ENCODE peak calls at places on chromosomes 13 and 19, in four cellular contexts. P is endothelial cell of umbilical vein, Z is IMR-90, X is K562. O is an unnamed sample.

GRCh38 chr19:18194554-18195238 is 1.7 kb downstream of the MPV17L2 start:
- DNase-seq in Z (peak; percentile 34), X (peak; percentile 86), P (peak; percentile 11), O (no peak)

GRCh38 chr13:52428295-52428694 is 22.1 kb downstream of the VPS36 start:
- DNase-seq in P (peak; percentile 97), Z (peak; percentile 70), X (peak; percentile 9), O (no peak)

GRCh38 chr13:76216729-76217128 is 580.6 kb downstream of the LMO7 start:
- DNase-seq in Z (no peak), P (no peak), X (no peak), O (no peak)

GRCh38 chr19:1945899-1946298 is 4.9 kb downstream of the CSNK1G2 start:
- DNase-seq in Z (no peak), X (peak; percentile 58), P (peak; percentile 16), O (no peak)

GRCh38 chr19:53927745-53928144 is 18.7 kb downstream of the CACNG7 start:
- DNase-seq in Z (peak; percentile 64), P (peak; percentile 51), X (peak; percentile 52), O (no peak)

GRCh38 chr19:47023448-47023794 is 3.8 kb downstream of the NPAS1 start:
- DNase-seq in Z (no peak), P (no peak), X (no peak), O (no peak)

GRCh38 chr19:56110515-56111448 is 10.3 kb downstream of the ZNF787 start:
- DNase-seq in Z (peak; percentile 39), X (no peak), P (peak; percentile 61), O (no peak)

GRCh38 chr19:1400281-1401137 is 833 bp downstream of the GAMT start:
- DNase-seq in Z (no peak), P (no peak), X (peak; percentile 46), O (no peak)

GRCh38 chr13:78317030-78317429 is 286.3 kb downstream of the POU4F1 start:
- DNase-seq in X (no peak), P (no peak), Z (no peak), O (no peak)

GRCh38 chr13:76822691-76823267 is 63.4 kb downstream of the KCTD12 start:
- DNase-seq in P (peak; percentile 71), Z (peak; percentile 34), X (no peak), O (no peak)

DNA sequence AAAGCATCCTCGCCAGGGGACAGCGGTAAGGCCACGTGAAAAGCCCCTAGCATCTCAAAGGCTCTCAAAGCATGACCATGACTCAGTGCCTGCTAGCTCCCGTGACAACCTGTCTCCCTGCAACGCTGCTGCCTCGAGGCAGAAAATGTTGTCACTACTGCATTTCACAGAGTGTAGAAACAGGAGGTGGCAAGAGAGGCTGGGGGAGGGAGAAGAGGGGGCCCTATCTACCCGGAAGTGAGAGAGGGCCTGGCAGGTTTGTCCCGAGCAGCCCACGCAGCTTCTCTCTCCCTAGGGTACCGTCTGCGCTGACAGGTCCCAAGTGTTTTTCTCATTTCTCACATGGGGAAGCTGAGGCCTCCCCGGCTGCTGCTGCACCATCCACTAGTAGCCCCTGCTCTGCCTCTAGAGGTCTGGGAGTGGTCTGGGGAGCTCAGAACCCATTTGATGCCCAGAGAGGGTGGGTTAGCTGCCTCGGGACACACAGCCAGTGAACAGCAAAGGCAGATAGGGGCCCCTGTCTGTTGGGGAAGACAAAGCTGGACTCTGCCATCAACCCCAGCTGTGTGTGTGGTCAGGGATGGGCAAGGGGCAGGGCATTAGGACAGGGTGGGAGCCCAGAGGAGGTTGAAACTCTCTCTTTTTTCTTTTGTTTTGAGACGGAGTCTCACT is 3.7 kb downstream of the TINCR start:
- DNase-seq in X (no peak), Z (peak; percentile 37), P (no peak), O (no peak)
- TF ChIP-seq FOS in X (no peak), Z (no peak), P (no peak), O (no peak)

GRCh38 chr19:49427339-49427738 is 2.2 kb downstream of the GFY start:
- DNase-seq in Z (no peak), P (no peak), X (no peak), O (no peak)

GRCh38 chr19:49427855-49428546 is 2.8 kb downstream of the GFY start:
- DNase-seq in X (peak; percentile 70), Z (no peak), P (no peak), O (no peak)

GRCh38 chr19:49425178-49425577 is at the start of gene GFY:
- DNase-seq in Z (no peak), X (no peak), P (no peak), O (no peak)

GRCh38 chr19:49423985-49424303 is 703 bp upstream of the PTH2 start:
- DNase-seq in P (no peak), X (no peak), Z (no peak), O (no peak)

GRCh38 chr19:49425922-49426592 is 869 bp downstream of the GFY start:
- DNase-seq in X (peak; percentile 80), P (no peak), Z (no peak), O (no peak)
- TF ChIP-seq FOS in X (no peak), P (no peak), Z (no peak), O (no peak)

GRCh38 chr19:43997631-43998290 is 5.0 kb upstream of the ZNF230 start:
- DNase-seq in Z (peak; percentile 24), P (no peak), X (no peak), O (no peak)
- TF ChIP-seq FOS in Z (no peak), P (no peak), X (no peak), O (no peak)

GRCh38 chr19:10292789-10293636 is 3.3 kb downstream of the ICAM5 start:
- DNase-seq in P (no peak), Z (no peak), X (peak; percentile 40), O (no peak)

GRCh38 chr19:10294368-10294697 is 4.6 kb downstream of the ICAM5 start:
- DNase-seq in X (no peak), Z (no peak), P (no peak), O (no peak)

GRCh38 chr19:10295305-10295846 is 5.6 kb downstream of the ICAM5 start:
- DNase-seq in P (peak; percentile 35), Z (no peak), X (peak; percentile 42), O (no peak)

GRCh38 chr19:10293637-10294367 is 4.0 kb downstream of the ICAM5 start:
- DNase-seq in Z (no peak), P (no peak), X (no peak), O (no peak)

GRCh38 chr19:10295847-10296591 is 6.3 kb downstream of the ICAM5 start:
- DNase-seq in P (no peak), Z (no peak), X (no peak), O (no peak)
- TF ChIP-seq FOS in P (no peak), Z (no peak), X (no peak), O (no peak)

DNA sequence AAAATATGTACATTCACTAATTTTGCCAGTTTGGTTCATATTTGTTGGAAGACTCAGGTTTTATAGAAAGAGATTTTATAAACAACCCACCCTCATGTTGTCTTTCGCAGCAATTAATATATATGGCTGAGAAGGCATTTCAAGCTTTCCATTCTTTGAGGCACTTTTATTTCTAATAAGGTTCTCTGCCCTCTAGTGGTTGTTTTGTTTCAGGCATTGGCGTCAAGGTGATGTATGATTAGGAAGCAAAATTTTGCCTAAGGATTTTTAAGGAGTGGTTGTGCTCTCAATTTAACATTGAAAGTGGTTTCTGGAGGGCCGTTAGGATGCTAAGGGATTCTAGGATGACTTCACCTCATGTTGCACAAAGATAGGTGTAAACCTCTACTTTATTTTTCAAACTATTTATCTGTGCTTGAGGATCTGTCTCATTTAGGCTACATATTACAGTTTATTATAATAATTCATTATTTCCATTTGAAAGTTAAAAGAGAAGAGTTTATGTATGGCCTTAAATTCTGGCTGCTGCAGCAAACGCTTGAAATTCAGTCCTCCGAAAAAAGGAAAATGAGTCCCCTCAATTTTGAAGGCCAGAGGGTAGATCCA is 35.9 kb downstream of the OXGR1 start:
- DNase-seq in P (peak; percentile 38), X (peak; percentile 10), Z (peak; percentile 13), O (no peak)
- TF ChIP-seq FOS in P (no peak), X (no peak), Z (no peak), O (no peak)

O was measured in GM12878.